ENCODE peak calls at places on chromosomes 4 and X, in five cellular contexts. O is stomach, P is sigmoid colon, I is H1, U is HCT116. A is an unnamed sample.

GRCh38 chrX:30010471-30010870 is 204.9 kb upstream of the MAGEB2 start:
- DNase-seq in O (no peak), P (no peak), I (no peak), U (no peak), A (no peak)

GRCh38 chr4:40722576-40723161 is 27.1 kb upstream of the NSUN7 start:
- DNase-seq in O (no peak), P (no peak), I (no peak), U (no peak), A (no peak)

GRCh38 chr4:15423285-15423711 is 4.5 kb upstream of the C1QTNF7 start:
- DNase-seq in O (no peak), P (no peak), I (no peak), U (no peak), A (no peak)

GRCh38 chr4:15920723-15921591 is 17.6 kb downstream of the FGFBP1 start:
- DNase-seq in O (peak), P (no peak), I (no peak), U (peak), A (no peak)

GRCh38 chr4:114265342-114265741 is 285.9 kb upstream of the ARSJ start:
- DNase-seq in O (no peak), P (no peak), I (no peak), U (no peak), A (no peak)

GRCh38 chrX:44400588-44400987 is 57.1 kb upstream of the EFHC2 start:
- DNase-seq in O (no peak), P (no peak), I (no peak), U (peak), A (no peak)

GRCh38 chr4:11842620-11843263 is 414.0 kb upstream of the HS3ST1 start:
- DNase-seq in O (no peak), P (no peak), I (no peak), U (no peak), A (no peak)

GRCh38 chr4:188719794-188720193 is 580.6 kb downstream of the TRIML1 start:
- DNase-seq in O (no peak), P (no peak), I (no peak), U (peak), A (no peak)

GRCh38 chrX:53251307-53251706 is 26.3 kb upstream of the KDM5C start:
- DNase-seq in O (no peak), P (no peak), I (no peak), U (no peak), A (no peak)

GRCh38 chrX:105328773-105329172 is 108.3 kb upstream of the TEX13A start:
- DNase-seq in O (no peak), P (no peak), I (no peak), U (no peak), A (no peak)

GRCh38 chr4:111963158-111963557 is 182.1 kb upstream of the FAM241A start:
- DNase-seq in O (no peak), P (no peak), I (no peak), U (no peak), A (no peak)

DNA sequence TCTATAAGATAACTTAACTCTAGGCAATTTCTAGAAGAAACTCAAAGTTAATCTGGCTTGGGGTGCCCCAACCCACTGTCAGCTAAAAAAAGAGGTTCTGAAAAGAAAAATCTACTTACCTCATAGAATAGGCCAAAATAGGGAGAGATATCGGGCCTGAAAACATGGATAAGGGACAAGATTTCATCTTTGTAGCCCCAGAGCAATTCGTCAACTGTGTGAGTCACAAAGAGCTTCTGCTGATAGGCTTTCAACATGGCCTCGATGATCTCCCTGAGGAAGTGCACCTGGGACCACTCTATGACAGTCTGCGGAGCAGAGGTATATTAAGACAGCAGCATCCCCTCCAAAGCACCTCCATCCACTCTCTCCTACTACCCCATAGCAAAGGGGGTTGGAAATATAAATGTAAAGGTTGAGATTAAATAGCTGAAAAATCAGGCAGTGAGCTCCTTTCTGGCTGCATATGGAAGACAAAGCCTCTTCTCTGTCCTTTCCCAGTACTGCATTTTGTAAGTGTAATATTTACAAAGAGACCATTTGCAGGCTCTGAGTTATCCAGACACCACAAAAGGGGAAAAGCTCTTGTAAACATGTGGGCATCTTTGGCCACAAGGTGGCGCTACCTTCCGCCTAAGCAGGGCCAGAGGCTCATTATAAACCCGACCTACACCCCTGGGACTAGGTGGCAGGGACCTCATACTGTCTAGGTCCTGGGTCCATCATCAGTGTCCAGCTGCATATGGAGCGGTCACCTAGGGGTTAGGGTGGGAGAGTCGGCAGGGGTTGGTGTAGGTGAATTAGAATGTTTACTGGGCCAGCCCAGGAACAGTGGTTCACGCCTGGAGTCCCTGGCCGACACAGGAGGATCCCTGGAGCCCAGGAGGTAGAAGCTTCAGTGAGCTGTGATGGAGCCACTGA is 31.5 kb upstream of the NUP54 start:
- DNase-seq in O (peak), P (peak), I (peak), U (peak), A (peak)
- TF ChIP-seq POLR2AphosphoS5 in O (no peak), P (no peak), I (no peak), U (no peak), A (no peak)

DNA sequence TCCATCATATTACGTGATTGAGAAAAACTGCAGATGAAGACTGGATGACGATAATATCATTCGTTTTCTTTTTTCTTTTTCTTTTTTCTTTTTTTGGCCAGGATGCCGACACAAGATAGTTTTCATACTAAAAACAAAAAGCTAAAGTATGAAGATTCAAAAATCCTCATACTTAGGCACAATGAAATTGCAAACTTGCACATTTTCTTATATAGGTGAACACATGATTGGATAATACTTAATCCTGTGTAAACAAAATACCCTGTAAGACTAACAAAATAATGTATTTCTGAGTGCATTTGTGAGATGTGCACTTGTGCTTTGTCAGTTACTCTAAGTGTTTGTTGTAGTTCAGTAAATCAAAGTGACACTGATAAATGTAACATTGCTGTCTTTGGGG is 568.9 kb downstream of the ANKRD50 start:
- DNase-seq in O (no peak), P (no peak), I (no peak), U (no peak), A (no peak)
- TF ChIP-seq POLR2AphosphoS5 in O (no peak), P (no peak), I (no peak), U (no peak), A (no peak)

GRCh38 chrX:49072712-49073095 is 1.1 kb downstream of the PRAF2 start:
- DNase-seq in O (no peak), P (no peak), I (no peak), U (no peak), A (no peak)

GRCh38 chrX:49073641-49074575 is at the start of gene PRAF2:
- DNase-seq in O (peak), P (peak), I (peak), U (peak), A (peak)

GRCh38 chrX:49070988-49071387 is 2.8 kb downstream of the PRAF2 start:
- DNase-seq in O (no peak), P (no peak), I (no peak), U (no peak), A (no peak)

GRCh38 chrX:49069038-49069437 is 4.8 kb downstream of the PRAF2 start:
- DNase-seq in O (no peak), P (no peak), I (no peak), U (no peak), A (no peak)

GRCh38 chrX:49071877-49072711 is 1.7 kb downstream of the PRAF2 start:
- DNase-seq in O (peak), P (peak), I (peak), U (no peak), A (no peak)
- TF ChIP-seq POLR2AphosphoS5 in O (peak), P (peak), I (no peak), U (no peak), A (no peak)

GRCh38 chr4:120922390-120923200 is at the start of gene PRDM5:
- DNase-seq in O (peak), P (peak), I (peak), U (no peak), A (no peak)
- TF ChIP-seq POLR2AphosphoS5 in O (no peak), P (no peak), I (peak), U (peak), A (no peak)

GRCh38 chr4:147831452-147832192 is 99.7 kb downstream of the ARHGAP10 start:
- DNase-seq in O (no peak), P (peak), I (no peak), U (peak), A (no peak)
- TF ChIP-seq POLR2AphosphoS5 in O (no peak), P (peak), I (no peak), U (peak), A (no peak)

A was measured in SK-N-MC.